ENCODE peak calls at places on chromosome 13, in eight cellular contexts. Q is HCT116; T is mesothelial cell of epicardium; O is suprapubic skin; M is CD4-positive, alpha-beta T cell; R is hepatocyte; Y is OCI-LY7; X is thoracic aorta. P is an unnamed sample.

GRCh38 chr13:101144808-101145419 is 271.4 kb downstream of the NALCN start:
- DNase-seq in Q (peak), T (no peak), O (no peak), M (no peak), R (peak), Y (peak), X (no peak), P (no peak)

GRCh38 chr13:48158915-48159314 is 64.0 kb upstream of the MED4 start:
- DNase-seq in Q (no peak), T (no peak), O (no peak), M (no peak), R (no peak), Y (no peak), X (no peak), P (no peak)

GRCh38 chr13:43200307-43200706 is 176.9 kb downstream of the DNAJC15 start:
- DNase-seq in Q (no peak), T (no peak), O (no peak), M (no peak), R (no peak), Y (no peak), X (no peak), P (no peak)

GRCh38 chr13:23796546-23796945 is 92.7 kb downstream of the MIPEP start:
- DNase-seq in Q (no peak), T (no peak), O (no peak), M (no peak), R (no peak), Y (no peak), X (no peak), P (no peak)

GRCh38 chr13:40464991-40465390 is 201.4 kb downstream of the FOXO1 start:
- DNase-seq in Q (no peak), T (no peak), O (no peak), M (no peak), R (no peak), Y (no peak), X (no peak), P (no peak)

GRCh38 chr13:105428816-105429215 is 1106.6 kb downstream of the EFNB2 start:
- DNase-seq in Q (no peak), T (no peak), O (no peak), M (no peak), R (no peak), Y (no peak), X (no peak), P (no peak)

GRCh38 chr13:69477451-69477850 is 630.2 kb upstream of the ATXN8OS start:
- DNase-seq in Q (no peak), T (no peak), O (no peak), M (no peak), R (no peak), Y (no peak), X (no peak), P (no peak)

GRCh38 chr13:66914155-66914554 is 316.0 kb downstream of the PCDH9 start:
- DNase-seq in Q (no peak), T (no peak), O (no peak), M (no peak), R (no peak), Y (no peak), X (no peak), P (no peak)

GRCh38 chr13:23630349-23631093 is 60.3 kb downstream of the TNFRSF19 start:
- DNase-seq in Q (no peak), T (no peak), O (no peak), M (no peak), R (peak), Y (no peak), X (no peak), P (no peak)

GRCh38 chr13:96984061-96984508 is 10.2 kb downstream of the OXGR1 start:
- DNase-seq in Q (no peak), T (peak), O (no peak), M (no peak), R (peak), Y (no peak), X (no peak), P (no peak)
- TF ChIP-seq CTCF in Q (peak), T (no peak), O (peak), M (no peak), R (peak), Y (peak), X (no peak), P (no peak)

GRCh38 chr13:95620498-95621140 is 23.9 kb downstream of the DZIP1 start:
- DNase-seq in Q (no peak), T (no peak), O (no peak), M (no peak), R (no peak), Y (no peak), X (no peak), P (no peak)

GRCh38 chr13:95608640-95609280 is 35.7 kb downstream of the DZIP1 start:
- DNase-seq in Q (no peak), T (no peak), O (no peak), M (no peak), R (no peak), Y (no peak), X (no peak), P (no peak)

GRCh38 chr13:95615539-95615938 is 29.0 kb downstream of the DZIP1 start:
- DNase-seq in Q (no peak), T (no peak), O (no peak), M (no peak), R (no peak), Y (no peak), X (no peak), P (no peak)

DNA sequence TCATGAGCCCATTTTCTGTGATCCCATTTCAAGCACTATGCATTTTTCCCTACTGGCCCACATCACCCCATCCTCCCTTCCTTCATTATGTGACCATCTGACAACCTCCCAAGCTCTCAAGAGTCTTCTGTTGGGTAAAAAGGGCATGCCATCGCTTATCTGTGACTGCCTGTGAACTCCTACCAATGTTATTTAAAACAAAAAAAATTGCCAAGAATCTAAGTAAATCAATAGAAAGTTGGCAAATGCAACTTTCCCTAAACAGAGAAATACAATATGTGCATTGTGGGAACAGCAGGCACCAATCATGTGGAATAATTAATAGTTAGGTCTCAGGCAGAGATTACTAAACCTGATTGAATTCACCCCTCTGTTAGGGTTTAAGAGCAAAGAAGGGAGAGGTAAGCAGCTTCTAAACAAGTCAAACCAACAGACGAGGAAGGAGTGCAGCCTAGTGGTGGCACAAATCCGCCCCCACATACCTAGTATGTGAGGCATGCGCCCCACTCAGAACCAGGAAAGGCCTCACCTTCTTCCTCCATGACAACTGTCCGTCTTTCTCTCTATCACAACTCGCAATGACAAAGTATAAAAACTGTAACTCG is 29.8 kb downstream of the DZIP1 start:
- DNase-seq in Q (no peak), T (no peak), O (no peak), M (no peak), R (no peak), Y (no peak), X (no peak), P (no peak)
- TF ChIP-seq CTCF in Q (no peak), T (no peak), O (no peak), M (no peak), R (no peak), Y (no peak), X (no peak), P (no peak)

GRCh38 chr13:106865706-106866288 is 297.9 kb upstream of the ARGLU1 start:
- DNase-seq in Q (no peak), T (no peak), O (no peak), M (no peak), R (no peak), Y (no peak), X (no peak), P (no peak)

GRCh38 chr13:106867249-106867648 is 299.3 kb upstream of the ARGLU1 start:
- DNase-seq in Q (no peak), T (no peak), O (no peak), M (no peak), R (peak), Y (no peak), X (no peak), P (no peak)
- TF ChIP-seq CTCF in Q (no peak), T (no peak), O (no peak), M (no peak), R (no peak), Y (no peak), X (peak), P (no peak)

GRCh38 chr13:91357613-91358383 is 10.3 kb downstream of the MIR17HG start:
- DNase-seq in Q (no peak), T (no peak), O (no peak), M (no peak), R (no peak), Y (peak), X (no peak), P (no peak)

GRCh38 chr13:91356919-91357612 is 9.6 kb downstream of the MIR17HG start:
- DNase-seq in Q (no peak), T (no peak), O (no peak), M (no peak), R (no peak), Y (peak), X (no peak), P (no peak)

GRCh38 chr13:91353494-91353893 is 6.0 kb downstream of the MIR17HG start:
- DNase-seq in Q (no peak), T (no peak), O (no peak), M (no peak), R (no peak), Y (peak), X (no peak), P (no peak)

GRCh38 chr13:91355826-91356710 is 8.6 kb downstream of the MIR17HG start:
- DNase-seq in Q (no peak), T (no peak), O (no peak), M (no peak), R (no peak), Y (peak), X (no peak), P (no peak)

DNA sequence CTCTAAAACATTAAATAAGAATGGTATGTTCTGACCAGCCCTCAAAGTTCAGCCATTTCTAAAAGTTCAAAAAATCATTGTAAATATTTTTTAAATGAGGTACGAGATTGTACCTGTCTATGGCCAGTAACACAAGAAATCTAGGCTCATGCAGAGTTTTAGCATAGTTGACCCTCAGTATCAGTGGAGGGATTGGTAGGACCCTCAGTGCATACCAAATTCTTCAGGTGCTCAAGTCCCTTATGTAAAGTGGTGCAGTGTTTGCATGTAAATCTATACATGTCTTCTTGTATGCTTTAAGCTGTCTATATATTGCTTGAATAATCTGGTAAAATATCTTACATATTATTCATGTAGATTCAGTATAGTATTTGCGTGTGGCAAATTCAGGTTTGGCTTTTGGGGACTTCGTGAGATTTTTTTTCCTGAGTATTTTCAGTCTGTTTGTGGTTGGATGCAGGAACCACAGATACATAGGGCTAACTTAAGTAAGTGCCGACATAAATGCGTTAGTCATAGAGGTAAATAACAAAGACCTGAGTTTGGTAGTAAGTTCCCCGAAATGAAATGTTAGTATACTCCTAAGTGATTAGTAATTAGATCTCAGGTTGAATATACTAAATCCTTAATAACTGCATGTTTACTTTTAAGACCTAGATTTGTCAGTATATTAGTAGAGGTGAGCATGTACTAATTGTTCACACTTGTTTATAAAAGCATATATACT is 7.8 kb downstream of the MIR17HG start:
- DNase-seq in Q (no peak), T (no peak), O (no peak), M (no peak), R (no peak), Y (peak), X (no peak), P (no peak)
- TF ChIP-seq CTCF in Q (no peak), T (no peak), O (no peak), M (no peak), R (no peak), Y (no peak), X (no peak), P (no peak)

DNA sequence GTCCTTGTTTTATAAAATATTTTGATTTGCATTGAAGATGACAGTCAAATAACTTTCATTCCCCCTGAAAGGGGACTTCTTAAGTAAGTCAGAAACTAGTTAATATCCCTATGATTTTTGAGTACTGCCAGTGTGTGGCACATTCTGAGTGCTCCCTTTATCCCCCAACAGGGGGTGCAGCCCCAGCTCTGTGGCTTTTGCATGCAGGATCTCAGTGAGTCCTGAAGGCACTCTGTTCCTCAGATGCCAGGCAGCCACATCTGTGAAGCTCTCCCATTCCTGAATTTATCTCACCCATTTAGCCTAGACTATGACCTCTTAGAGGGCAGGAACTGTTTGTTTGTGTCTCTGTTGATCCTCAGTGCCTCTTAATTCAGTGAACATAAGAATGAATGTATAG is 123.1 kb downstream of the CDK8 start:
- DNase-seq in Q (peak), T (no peak), O (no peak), M (no peak), R (peak), Y (peak), X (no peak), P (no peak)
- TF ChIP-seq CTCF in Q (no peak), T (no peak), O (peak), M (peak), R (peak), Y (peak), X (peak), P (no peak)

P was measured in activated B cell treated with CpG ODN at 0.5 μM for 24 hours.